ENCODE peak calls at places on chromosomes 12 and 14, in ten cellular contexts. X is activated B cell treated with CpG ODN at 0.5 μM for 24 hours; D is pulmonary artery endothelial cell; L is psoas muscle; Y is activated CD4-positive, alpha-beta T cell treated with anti-CD3 and anti-CD28 coated beads, Interleukin-2, amount 50 U/mL, for 1 hour; V is Calu3; S is stimulated activated CD4-positive, alpha-beta T cell treated with anti-CD3 and anti-CD28 coated beads, TNF-alpha, amount 100 ng/mL, for 24 hours; P is GOT3; N is GM10248; G is HuH-7. K is an unnamed sample.

GRCh38 chr14:68236525-68236924 is 416.9 kb downstream of the RAD51B start:
- DNase-seq in X (no peak), D (no peak), N (no peak), Y (no peak), V (no peak), G (no peak), P (no peak), S (no peak), L (no peak), K (no peak)

GRCh38 chr12:121128908-121129704 is 3.6 kb upstream of the P2RX7 start:
- DNase-seq in D (peak), S (peak), V (peak), G (no peak), X (peak), N (peak), L (peak), Y (peak), P (no peak), K (peak)

GRCh38 chr12:34625116-34625515 is 602.8 kb downstream of the ALG10 start:
- DNase-seq in Y (no peak), X (no peak), D (no peak), S (no peak), L (no peak), N (no peak), G (no peak), V (peak), P (no peak), K (no peak)

GRCh38 chr12:93244514-93245077 is 133.1 kb upstream of the NUDT4 start:
- DNase-seq in N (peak), P (no peak), S (no peak), V (no peak), X (no peak), D (no peak), L (no peak), Y (no peak), G (no peak), K (peak)

GRCh38 chr14:41201721-41202120 is 405.0 kb upstream of the LRFN5 start:
- DNase-seq in D (no peak), N (no peak), V (no peak), G (no peak), Y (no peak), X (no peak), L (no peak), S (no peak), P (no peak), K (no peak)

GRCh38 chr12:108214486-108214885 is 85.4 kb downstream of the WSCD2 start:
- DNase-seq in V (peak), S (no peak), L (no peak), N (peak), X (no peak), P (no peak), G (peak), Y (peak), D (no peak), K (no peak)

GRCh38 chr12:5827591-5827990 is 117.5 kb downstream of the ANO2 start:
- DNase-seq in Y (no peak), D (no peak), X (no peak), V (no peak), S (no peak), L (no peak), P (no peak), G (no peak), N (no peak), K (no peak)

GRCh38 chr12:53424626-53425514 is 1.2 kb downstream of the AMHR2 start:
- DNase-seq in N (no peak), Y (no peak), G (no peak), V (no peak), S (no peak), D (no peak), P (no peak), L (no peak), X (no peak), K (no peak)

GRCh38 chr12:44307506-44308168 is 471.8 kb downstream of the TMEM117 start:
- DNase-seq in L (no peak), P (no peak), V (no peak), S (no peak), D (no peak), Y (no peak), G (no peak), N (no peak), X (no peak), K (no peak)

GRCh38 chr14:105331575-105332351 is 17.2 kb downstream of the PACS2 start:
- DNase-seq in N (no peak), D (no peak), Y (no peak), P (no peak), X (no peak), V (no peak), L (no peak), G (no peak), S (no peak), K (no peak)

GRCh38 chr14:34231626-34232025 is 230.4 kb downstream of the SPTSSA start:
- DNase-seq in G (no peak), N (no peak), L (no peak), V (no peak), D (no peak), X (no peak), P (no peak), S (no peak), Y (no peak), K (no peak)

GRCh38 chr12:3705349-3705675 is 47.6 kb downstream of the CRACR2A start:
- DNase-seq in X (no peak), L (no peak), Y (no peak), G (no peak), D (no peak), P (no peak), V (no peak), N (no peak), S (no peak), K (no peak)

GRCh38 chr14:25396128-25396527 is 346.2 kb upstream of the STXBP6 start:
- DNase-seq in Y (no peak), P (no peak), X (no peak), N (no peak), L (no peak), G (no peak), V (no peak), S (no peak), D (peak), K (no peak)

GRCh38 chr14:72599579-72600470 is 294.1 kb downstream of the DPF3 start:
- DNase-seq in X (no peak), N (no peak), D (no peak), G (no peak), S (no peak), P (no peak), Y (no peak), L (no peak), V (no peak), K (no peak)

GRCh38 chr14:22689186-22689585 is 45.0 kb upstream of the OR6J1 start:
- DNase-seq in Y (no peak), N (no peak), S (no peak), L (no peak), P (no peak), D (peak), G (no peak), X (no peak), V (no peak), K (no peak)

GRCh38 chr12:12072064-12072760 is 1.5 kb downstream of the BCL2L14 start:
- DNase-seq in X (no peak), D (no peak), L (no peak), P (no peak), S (peak), N (peak), G (no peak), Y (peak), V (peak), K (peak)

GRCh38 chr12:132754555-132754954 is 7.1 kb downstream of the ANKLE2 start:
- DNase-seq in V (no peak), D (no peak), G (peak), S (no peak), X (no peak), P (no peak), N (no peak), L (no peak), Y (no peak), K (no peak)

GRCh38 chr12:65259501-65259900 is 19.0 kb upstream of the MSRB3 start:
- DNase-seq in X (no peak), Y (no peak), V (no peak), P (no peak), S (no peak), G (no peak), D (no peak), N (no peak), L (no peak), K (no peak)

GRCh38 chr14:99829450-99829849 is 36.2 kb downstream of the EML1 start:
- DNase-seq in L (no peak), V (no peak), X (no peak), S (no peak), G (no peak), D (no peak), P (no peak), Y (no peak), N (no peak), K (no peak)

GRCh38 chr14:106883218-106883692 is 1356.9 kb downstream of the TMEM121 start:
- DNase-seq in P (no peak), V (peak), D (no peak), Y (no peak), N (no peak), X (no peak), S (no peak), G (no peak), L (no peak), K (no peak)

GRCh38 chr14:72880164-72880563 is 13.7 kb downstream of the DPF3 start:
- DNase-seq in L (no peak), D (no peak), V (no peak), G (no peak), S (no peak), N (no peak), Y (no peak), P (no peak), X (no peak), K (no peak)

GRCh38 chr12:58884916-58885315 is 35.4 kb downstream of the LRIG3 start:
- DNase-seq in S (no peak), G (no peak), D (no peak), P (no peak), X (no peak), L (no peak), N (no peak), Y (no peak), V (no peak), K (no peak)

GRCh38 chr12:22046090-22046967 is at the start of gene CMAS:
- DNase-seq in S (peak), G (peak), Y (peak), X (peak), D (no peak), L (peak), P (peak), V (peak), N (peak), K (peak)

GRCh38 chr14:74620497-74620921 is 8.5 kb upstream of the LTBP2 start:
- DNase-seq in S (no peak), L (no peak), P (no peak), V (peak), Y (no peak), N (no peak), G (no peak), X (no peak), D (peak), K (no peak)

GRCh38 chr14:76354310-76354709 is 21.6 kb upstream of the ESRRB start:
- DNase-seq in Y (no peak), G (no peak), D (no peak), N (no peak), V (no peak), P (no peak), S (no peak), X (no peak), L (no peak), K (no peak)

GRCh38 chr14:77105554-77105953 is 7.5 kb downstream of the CIPC start:
- DNase-seq in X (no peak), P (no peak), G (no peak), S (no peak), D (no peak), L (no peak), Y (no peak), N (no peak), V (no peak), K (no peak)

GRCh38 chr14:92860097-92860496 is 62.9 kb upstream of the CHGA start:
- DNase-seq in X (no peak), S (no peak), D (no peak), G (no peak), L (no peak), P (no peak), V (no peak), N (no peak), Y (no peak), K (no peak)

GRCh38 chr12:56775638-56776037 is 12.5 kb downstream of the HSD17B6 start:
- DNase-seq in X (no peak), G (no peak), Y (no peak), L (no peak), V (no peak), S (no peak), P (no peak), D (no peak), N (no peak), K (no peak)

GRCh38 chr12:24562761-24563392 is 386.0 kb downstream of the BCAT1 start:
- DNase-seq in N (peak), X (peak), P (no peak), S (no peak), G (peak), D (no peak), L (peak), Y (no peak), V (peak), K (no peak)